ENCODE peak calls at places on chromosome 12, in four cellular contexts. D, Z, K and J are unnamed samples.

GRCh38 chr12:47828008-47828966 is 8.6 kb upstream of the HDAC7 start:
- DNase-seq in D (no peak), Z (no peak), K (peak), J (no peak)

GRCh38 chr12:108112815-108113556 is 16.1 kb upstream of the WSCD2 start:
- DNase-seq in D (no peak), Z (no peak), K (no peak), J (no peak)

GRCh38 chr12:71160585-71160984 is 2.8 kb upstream of the TSPAN8 start:
- DNase-seq in K (no peak), D (no peak), Z (no peak), J (no peak)

GRCh38 chr12:22537000-22537544 is 7.3 kb downstream of the C2CD5 start:
- DNase-seq in K (no peak), D (no peak), Z (no peak), J (no peak)

GRCh38 chr12:109768901-109769670 is 55.5 kb downstream of the FAM222A start:
- DNase-seq in D (no peak), K (no peak), Z (no peak), J (peak)

GRCh38 chr12:112017041-112017440 is 3.8 kb downstream of the ERP29 start:
- DNase-seq in Z (no peak), K (no peak), D (no peak), J (no peak)

GRCh38 chr12:32377344-32378000 is 21.9 kb upstream of the FGD4 start:
- DNase-seq in Z (no peak), K (no peak), D (no peak), J (no peak)

GRCh38 chr12:109289004-109289403 is 20.1 kb downstream of the FOXN4 start:
- DNase-seq in D (no peak), Z (no peak), K (no peak), J (no peak)

GRCh38 chr12:108783446-108783845 is 52.1 kb upstream of the CORO1C start:
- DNase-seq in D (no peak), Z (no peak), K (no peak), J (no peak)

GRCh38 chr12:22201101-22201500 is 133.4 kb downstream of the ST8SIA1 start:
- DNase-seq in K (no peak), Z (no peak), D (no peak), J (no peak)

GRCh38 chr12:109065154-109065852 is 12.9 kb downstream of the USP30 start:
- DNase-seq in K (no peak), Z (no peak), D (no peak), J (no peak)

GRCh38 chr12:95107362-95107761 is 33.9 kb upstream of the NR2C1 start:
- DNase-seq in D (no peak), K (no peak), Z (no peak), J (no peak)

GRCh38 chr12:125412506-125412905 is 347.3 kb downstream of the AACS start:
- DNase-seq in K (no peak), D (no peak), Z (no peak), J (no peak)

GRCh38 chr12:128258866-128259555 is 8.0 kb upstream of the TMEM132C start:
- DNase-seq in K (no peak), D (no peak), Z (peak), J (no peak)

GRCh38 chr12:105721915-105722314 is 391.4 kb downstream of the C12orf75 start:
- DNase-seq in K (no peak), Z (no peak), D (no peak), J (no peak)

GRCh38 chr12:53951577-53952334 is 2.9 kb upstream of the HOXC12 start:
- DNase-seq in K (no peak), Z (no peak), D (no peak), J (no peak)

GRCh38 chr12:59626382-59626781 is 30.6 kb downstream of the SLC16A7 start:
- DNase-seq in D (no peak), Z (no peak), K (no peak), J (no peak)

GRCh38 chr12:18158774-18159557 is 69.0 kb upstream of the RERGL start:
- DNase-seq in Z (peak), K (no peak), D (peak), J (no peak)

GRCh38 chr12:94172031-94172430 is 23.7 kb downstream of the PLXNC1 start:
- DNase-seq in D (no peak), K (no peak), Z (no peak), J (no peak)

GRCh38 chr12:75889214-75889613 is 142.4 kb downstream of the PHLDA1 start:
- DNase-seq in D (no peak), Z (no peak), K (no peak), J (no peak)